ENCODE peak calls at places on chromosomes 11 and 22, in ten cellular contexts. One of them, this sample, is unnamed.

GRCh38 chr22:28899199-28899853 is 16.0 kb downstream of the ZNRF3 start:
- DNase-seq in GM23338: no peak
- DNase-seq in heart left ventricle: no peak
- DNase-seq in prostate gland: no peak
- DNase-seq in A549: no peak
- DNase-seq in lung: no peak
- DNase-seq in fibroblast of lung: peak; percentile 32
- DNase-seq in lower lobe of right lung: no peak
- DNase-seq in esophagus squamous epithelium: no peak
- DNase-seq in upper lobe of right lung: no peak
- DNase-seq in this sample: no peak

GRCh38 chr22:38124236-38124974 is 13.9 kb upstream of the BAIAP2L2 start:
- DNase-seq in GM23338: peak; percentile 78
- DNase-seq in heart left ventricle: no peak
- DNase-seq in prostate gland: no peak
- DNase-seq in A549: no peak
- DNase-seq in lung: no peak
- DNase-seq in fibroblast of lung: no peak
- DNase-seq in lower lobe of right lung: no peak
- DNase-seq in esophagus squamous epithelium: no peak
- DNase-seq in upper lobe of right lung: no peak
- DNase-seq in this sample: no peak

GRCh38 chr22:50190182-50190951 is 4.7 kb downstream of the TRABD start:
- DNase-seq in GM23338: peak; percentile 81
- DNase-seq in heart left ventricle: peak; percentile 89
- DNase-seq in prostate gland: peak; percentile 68
- DNase-seq in A549: peak; percentile 74
- DNase-seq in lung: peak; percentile 87
- DNase-seq in fibroblast of lung: peak; percentile 61
- DNase-seq in lower lobe of right lung: peak; percentile 94
- DNase-seq in esophagus squamous epithelium: peak; percentile 81
- DNase-seq in upper lobe of right lung: peak; percentile 94
- DNase-seq in this sample: no peak

GRCh38 chr11:93734427-93735222 is 6.7 kb downstream of the TAF1D start:
- DNase-seq in GM23338: no peak
- DNase-seq in heart left ventricle: no peak
- DNase-seq in prostate gland: no peak
- DNase-seq in A549: no peak
- DNase-seq in lung: no peak
- DNase-seq in fibroblast of lung: no peak
- DNase-seq in lower lobe of right lung: no peak
- DNase-seq in esophagus squamous epithelium: no peak
- DNase-seq in upper lobe of right lung: no peak
- DNase-seq in this sample: no peak

GRCh38 chr11:90594658-90595057 is 371.8 kb upstream of the CHORDC1 start:
- DNase-seq in GM23338: peak; percentile 15
- DNase-seq in heart left ventricle: no peak
- DNase-seq in prostate gland: no peak
- DNase-seq in A549: peak; percentile 6
- DNase-seq in lung: no peak
- DNase-seq in fibroblast of lung: no peak
- DNase-seq in lower lobe of right lung: no peak
- DNase-seq in esophagus squamous epithelium: no peak
- DNase-seq in upper lobe of right lung: no peak
- DNase-seq in this sample: no peak

GRCh38 chr11:118151421-118151820 is 1.2 kb downstream of the SCN4B start:
- DNase-seq in GM23338: no peak
- DNase-seq in heart left ventricle: no peak
- DNase-seq in prostate gland: peak; percentile 20
- DNase-seq in A549: no peak
- DNase-seq in lung: no peak
- DNase-seq in fibroblast of lung: no peak
- DNase-seq in lower lobe of right lung: no peak
- DNase-seq in esophagus squamous epithelium: no peak
- DNase-seq in upper lobe of right lung: no peak
- DNase-seq in this sample: no peak

GRCh38 chr11:30984442-30984816 is 385.1 kb downstream of the DCDC1 start:
- DNase-seq in GM23338: no peak
- DNase-seq in heart left ventricle: peak; percentile 44
- DNase-seq in prostate gland: no peak
- DNase-seq in A549: peak; percentile 79
- DNase-seq in lung: no peak
- DNase-seq in fibroblast of lung: peak; percentile 32
- DNase-seq in lower lobe of right lung: no peak
- DNase-seq in esophagus squamous epithelium: no peak
- DNase-seq in upper lobe of right lung: no peak
- DNase-seq in this sample: no peak

GRCh38 chr22:24805790-24806662 is at the start of gene SGSM1:
- DNase-seq in GM23338: peak; percentile 93
- DNase-seq in heart left ventricle: peak; percentile 85
- DNase-seq in prostate gland: peak; percentile 75
- DNase-seq in A549: peak; percentile 73
- DNase-seq in lung: peak; percentile 68
- DNase-seq in fibroblast of lung: peak; percentile 48
- DNase-seq in lower lobe of right lung: peak; percentile 89
- DNase-seq in esophagus squamous epithelium: no peak
- DNase-seq in upper lobe of right lung: peak; percentile 92
- DNase-seq in this sample: peak; percentile 83

GRCh38 chr22:49368221-49368975 is 459.3 kb downstream of the BRD1 start:
- DNase-seq in GM23338: no peak
- DNase-seq in heart left ventricle: no peak
- DNase-seq in prostate gland: no peak
- DNase-seq in A549: no peak
- DNase-seq in lung: peak; percentile 20
- DNase-seq in fibroblast of lung: no peak
- DNase-seq in lower lobe of right lung: peak; percentile 26
- DNase-seq in esophagus squamous epithelium: no peak
- DNase-seq in upper lobe of right lung: peak; percentile 40
- DNase-seq in this sample: peak; percentile 50

GRCh38 chr22:30046716-30047363 is 33.4 kb upstream of the HORMAD2 start:
- DNase-seq in GM23338: no peak
- DNase-seq in heart left ventricle: no peak
- DNase-seq in prostate gland: no peak
- DNase-seq in A549: no peak
- DNase-seq in lung: no peak
- DNase-seq in fibroblast of lung: no peak
- DNase-seq in lower lobe of right lung: no peak
- DNase-seq in esophagus squamous epithelium: no peak
- DNase-seq in upper lobe of right lung: no peak
- DNase-seq in this sample: no peak

GRCh38 chr11:18050853-18051252 is 4.8 kb upstream of the TPH1 start:
- DNase-seq in GM23338: no peak
- DNase-seq in heart left ventricle: no peak
- DNase-seq in prostate gland: no peak
- DNase-seq in A549: no peak
- DNase-seq in lung: no peak
- DNase-seq in fibroblast of lung: no peak
- DNase-seq in lower lobe of right lung: no peak
- DNase-seq in esophagus squamous epithelium: no peak
- DNase-seq in upper lobe of right lung: no peak
- DNase-seq in this sample: no peak

GRCh38 chr11:14764899-14765527 is 121.4 kb downstream of the PDE3B start:
- DNase-seq in GM23338: no peak
- DNase-seq in heart left ventricle: no peak
- DNase-seq in prostate gland: no peak
- DNase-seq in A549: no peak
- DNase-seq in lung: no peak
- DNase-seq in fibroblast of lung: peak; percentile 28
- DNase-seq in lower lobe of right lung: no peak
- DNase-seq in esophagus squamous epithelium: no peak
- DNase-seq in upper lobe of right lung: no peak
- DNase-seq in this sample: no peak

GRCh38 chr22:40853961-40854360 is 2.5 kb downstream of the ST13 start:
- DNase-seq in GM23338: no peak
- DNase-seq in heart left ventricle: no peak
- DNase-seq in prostate gland: no peak
- DNase-seq in A549: no peak
- DNase-seq in lung: no peak
- DNase-seq in fibroblast of lung: peak; percentile 15
- DNase-seq in lower lobe of right lung: no peak
- DNase-seq in esophagus squamous epithelium: no peak
- DNase-seq in upper lobe of right lung: no peak
- DNase-seq in this sample: no peak

GRCh38 chr11:16070573-16070972 is 285.8 kb downstream of the SOX6 start:
- DNase-seq in GM23338: peak; percentile 25
- DNase-seq in heart left ventricle: no peak
- DNase-seq in prostate gland: no peak
- DNase-seq in A549: no peak
- DNase-seq in lung: no peak
- DNase-seq in fibroblast of lung: no peak
- DNase-seq in lower lobe of right lung: no peak
- DNase-seq in esophagus squamous epithelium: no peak
- DNase-seq in upper lobe of right lung: no peak
- DNase-seq in this sample: no peak

GRCh38 chr11:45741032-45741431 is 63.9 kb upstream of the SLC35C1 start:
- DNase-seq in GM23338: no peak
- DNase-seq in heart left ventricle: no peak
- DNase-seq in prostate gland: no peak
- DNase-seq in A549: no peak
- DNase-seq in lung: no peak
- DNase-seq in fibroblast of lung: no peak
- DNase-seq in lower lobe of right lung: no peak
- DNase-seq in esophagus squamous epithelium: no peak
- DNase-seq in upper lobe of right lung: no peak
- DNase-seq in this sample: no peak
- TF ChIP-seq CTCF in GM23338: no peak
- TF ChIP-seq CTCF in heart left ventricle: no peak
- TF ChIP-seq CTCF in prostate gland: no peak
- TF ChIP-seq CTCF in A549: no peak
- TF ChIP-seq CTCF in lung: no peak
- TF ChIP-seq CTCF in fibroblast of lung: no peak
- TF ChIP-seq CTCF in lower lobe of right lung: no peak
- TF ChIP-seq CTCF in esophagus squamous epithelium: no peak
- TF ChIP-seq CTCF in upper lobe of right lung: no peak
- TF ChIP-seq CTCF in this sample: no peak

GRCh38 chr22:42601879-42602465 is 12.7 kb downstream of the POLDIP3 start:
- DNase-seq in GM23338: no peak
- DNase-seq in heart left ventricle: no peak
- DNase-seq in prostate gland: no peak
- DNase-seq in A549: no peak
- DNase-seq in lung: no peak
- DNase-seq in fibroblast of lung: no peak
- DNase-seq in lower lobe of right lung: no peak
- DNase-seq in esophagus squamous epithelium: no peak
- DNase-seq in upper lobe of right lung: no peak
- DNase-seq in this sample: no peak
- H3K27ac ChIP-seq in GM23338: no peak overlapping the region
- H3K27ac ChIP-seq in heart left ventricle: no peak overlapping the region
- H3K27ac ChIP-seq in prostate gland: peak overlapping the region; percentile 8
- H3K27ac ChIP-seq in A549: no peak overlapping the region
- H3K27ac ChIP-seq in lung: no peak overlapping the region
- H3K27ac ChIP-seq in fibroblast of lung: no peak overlapping the region
- H3K27ac ChIP-seq in lower lobe of right lung: peak overlapping the region; percentile 6
- H3K27ac ChIP-seq in esophagus squamous epithelium: no peak overlapping the region
- H3K27ac ChIP-seq in upper lobe of right lung: peak overlapping the region; percentile 58
- H3K27ac ChIP-seq in this sample: no peak overlapping the region

DNA sequence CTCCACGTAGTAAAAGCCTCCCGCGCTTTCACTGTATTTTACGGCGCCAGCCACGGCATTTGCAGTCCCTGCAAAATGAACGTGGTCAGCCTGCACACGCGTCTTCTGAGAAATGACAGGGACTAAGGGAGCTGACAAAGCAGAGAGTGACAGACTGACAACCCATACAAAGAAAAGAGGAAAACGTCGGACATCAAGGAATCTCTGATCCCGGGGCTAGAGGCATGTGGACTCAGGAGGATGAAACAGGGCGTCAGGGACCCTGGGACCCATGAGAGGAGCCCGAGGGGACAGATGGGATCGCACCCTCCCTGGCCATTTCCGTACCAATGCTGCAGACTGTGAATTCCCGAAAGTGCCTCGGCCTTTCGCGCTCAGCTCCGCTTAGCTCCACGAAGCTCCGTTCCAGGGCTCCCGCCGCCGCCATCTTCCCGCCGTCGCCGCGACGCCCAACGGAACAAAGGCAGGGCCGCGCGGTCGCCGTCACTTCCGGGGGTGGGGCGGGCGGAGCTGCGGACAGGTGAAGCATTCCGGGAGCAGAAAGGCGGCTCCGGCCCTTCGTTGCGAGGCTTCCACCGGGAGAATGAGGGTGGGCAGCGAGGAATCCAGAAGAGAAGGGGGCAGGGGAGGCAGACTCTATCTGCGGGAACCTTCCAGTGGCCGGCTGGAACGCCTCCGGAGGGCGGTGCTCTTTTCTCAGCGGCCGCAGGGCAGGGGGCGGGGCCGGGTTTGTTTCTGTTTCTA is at the start of gene NUP160:
- DNase-seq in GM23338: peak; percentile 92
- DNase-seq in heart left ventricle: peak; percentile 87
- DNase-seq in prostate gland: peak; percentile 85
- DNase-seq in A549: peak; percentile 73
- DNase-seq in lung: peak; percentile 88
- DNase-seq in fibroblast of lung: peak; percentile 45
- DNase-seq in lower lobe of right lung: peak; percentile 93
- DNase-seq in esophagus squamous epithelium: peak; percentile 34
- DNase-seq in upper lobe of right lung: peak; percentile 95
- DNase-seq in this sample: peak; percentile 83
- TF ChIP-seq CTCF in GM23338: no peak
- TF ChIP-seq CTCF in heart left ventricle: no peak
- TF ChIP-seq CTCF in prostate gland: no peak
- TF ChIP-seq CTCF in A549: no peak
- TF ChIP-seq CTCF in lung: no peak
- TF ChIP-seq CTCF in fibroblast of lung: no peak
- TF ChIP-seq CTCF in lower lobe of right lung: no peak
- TF ChIP-seq CTCF in esophagus squamous epithelium: no peak
- TF ChIP-seq CTCF in upper lobe of right lung: no peak
- TF ChIP-seq CTCF in this sample: no peak

GRCh38 chr11:271316-271715 is 6.9 kb upstream of the NLRP6 start:
- DNase-seq in GM23338: no peak
- DNase-seq in heart left ventricle: no peak
- DNase-seq in prostate gland: no peak
- DNase-seq in A549: no peak
- DNase-seq in lung: no peak
- DNase-seq in fibroblast of lung: no peak
- DNase-seq in lower lobe of right lung: no peak
- DNase-seq in esophagus squamous epithelium: no peak
- DNase-seq in upper lobe of right lung: peak; percentile 53
- DNase-seq in this sample: no peak

GRCh38 chr11:270451-271208 is 7.6 kb upstream of the NLRP6 start:
- DNase-seq in GM23338: no peak
- DNase-seq in heart left ventricle: peak; percentile 24
- DNase-seq in prostate gland: no peak
- DNase-seq in A549: no peak
- DNase-seq in lung: no peak
- DNase-seq in fibroblast of lung: no peak
- DNase-seq in lower lobe of right lung: no peak
- DNase-seq in esophagus squamous epithelium: no peak
- DNase-seq in upper lobe of right lung: peak; percentile 63
- DNase-seq in this sample: no peak

GRCh38 chr11:266676-267439 is 11.3 kb upstream of the NLRP6 start:
- DNase-seq in GM23338: peak; percentile 19
- DNase-seq in heart left ventricle: peak; percentile 30
- DNase-seq in prostate gland: no peak
- DNase-seq in A549: peak; percentile 48
- DNase-seq in lung: peak; percentile 44
- DNase-seq in fibroblast of lung: no peak
- DNase-seq in lower lobe of right lung: no peak
- DNase-seq in esophagus squamous epithelium: no peak
- DNase-seq in upper lobe of right lung: no peak
- DNase-seq in this sample: no peak

GRCh38 chr11:269146-269890 is 8.9 kb upstream of the NLRP6 start:
- DNase-seq in GM23338: peak; percentile 18
- DNase-seq in heart left ventricle: no peak
- DNase-seq in prostate gland: no peak
- DNase-seq in A549: no peak
- DNase-seq in lung: peak; percentile 29
- DNase-seq in fibroblast of lung: no peak
- DNase-seq in lower lobe of right lung: no peak
- DNase-seq in esophagus squamous epithelium: no peak
- DNase-seq in upper lobe of right lung: no peak
- DNase-seq in this sample: no peak

GRCh38 chr11:267491-267994 is 10.7 kb upstream of the NLRP6 start:
- DNase-seq in GM23338: no peak
- DNase-seq in heart left ventricle: peak; percentile 50
- DNase-seq in prostate gland: peak; percentile 46
- DNase-seq in A549: peak; percentile 61
- DNase-seq in lung: peak; percentile 74
- DNase-seq in fibroblast of lung: no peak
- DNase-seq in lower lobe of right lung: peak; percentile 86
- DNase-seq in esophagus squamous epithelium: no peak
- DNase-seq in upper lobe of right lung: peak; percentile 85
- DNase-seq in this sample: no peak
- H3K27ac ChIP-seq in GM23338: no peak overlapping the region
- H3K27ac ChIP-seq in heart left ventricle: peak overlapping the region; percentile 58
- H3K27ac ChIP-seq in prostate gland: peak overlapping the region; percentile 55
- H3K27ac ChIP-seq in A549: peak overlapping the region; percentile 76
- H3K27ac ChIP-seq in lung: no peak overlapping the region
- H3K27ac ChIP-seq in fibroblast of lung: no peak overlapping the region
- H3K27ac ChIP-seq in lower lobe of right lung: peak overlapping the region; percentile 85
- H3K27ac ChIP-seq in esophagus squamous epithelium: peak overlapping the region; percentile 82
- H3K27ac ChIP-seq in upper lobe of right lung: peak overlapping the region; percentile 85
- H3K27ac ChIP-seq in this sample: peak overlapping the region; percentile 42